ENCODE peak calls at places on chromosome 13, in five cellular contexts. One of them, this sample, is unnamed.

GRCh38 chr13:32446220-32446619 is 18.3 kb upstream of the N4BP2L1 start:
- DNase-seq in GM12865: no peak
- DNase-seq in heart left ventricle: no peak
- DNase-seq in EH: no peak
- DNase-seq in stimulated activated CD4-positive, alpha-beta T cell treated with anti-CD3 and anti-CD28 coated beads, Interleukin-2, amount 100 ng/mL, for 48 hours: no peak
- DNase-seq in this sample: no peak

GRCh38 chr13:24982333-24982999 is 113.5 kb upstream of the PABPC3 start:
- DNase-seq in GM12865: no peak
- DNase-seq in heart left ventricle: no peak
- DNase-seq in EH: no peak
- DNase-seq in stimulated activated CD4-positive, alpha-beta T cell treated with anti-CD3 and anti-CD28 coated beads, Interleukin-2, amount 100 ng/mL, for 48 hours: no peak
- DNase-seq in this sample: no peak

GRCh38 chr13:98447881-98448641 is 128.8 kb downstream of the STK24 start:
- DNase-seq in GM12865: peak
- DNase-seq in heart left ventricle: no peak
- DNase-seq in EH: peak
- DNase-seq in stimulated activated CD4-positive, alpha-beta T cell treated with anti-CD3 and anti-CD28 coated beads, Interleukin-2, amount 100 ng/mL, for 48 hours: peak
- DNase-seq in this sample: peak

GRCh38 chr13:32211788-32212187 is 103.4 kb downstream of the ZAR1L start:
- DNase-seq in GM12865: no peak
- DNase-seq in heart left ventricle: no peak
- DNase-seq in EH: peak
- DNase-seq in stimulated activated CD4-positive, alpha-beta T cell treated with anti-CD3 and anti-CD28 coated beads, Interleukin-2, amount 100 ng/mL, for 48 hours: no peak
- DNase-seq in this sample: no peak

GRCh38 chr13:27583645-27584044 is 36.7 kb downstream of the LNX2 start:
- DNase-seq in GM12865: no peak
- DNase-seq in heart left ventricle: no peak
- DNase-seq in EH: peak
- DNase-seq in stimulated activated CD4-positive, alpha-beta T cell treated with anti-CD3 and anti-CD28 coated beads, Interleukin-2, amount 100 ng/mL, for 48 hours: no peak
- DNase-seq in this sample: no peak

GRCh38 chr13:38348890-38349289 is 761 bp upstream of the UFM1 start:
- DNase-seq in GM12865: peak
- DNase-seq in heart left ventricle: no peak
- DNase-seq in EH: peak
- DNase-seq in stimulated activated CD4-positive, alpha-beta T cell treated with anti-CD3 and anti-CD28 coated beads, Interleukin-2, amount 100 ng/mL, for 48 hours: peak
- DNase-seq in this sample: peak

GRCh38 chr13:41008349-41008980 is 10.7 kb downstream of the ELF1 start:
- DNase-seq in GM12865: peak
- DNase-seq in heart left ventricle: no peak
- DNase-seq in EH: peak
- DNase-seq in stimulated activated CD4-positive, alpha-beta T cell treated with anti-CD3 and anti-CD28 coated beads, Interleukin-2, amount 100 ng/mL, for 48 hours: no peak
- DNase-seq in this sample: no peak

GRCh38 chr13:109275848-109276247 is 510.5 kb downstream of the IRS2 start:
- DNase-seq in GM12865: no peak
- DNase-seq in heart left ventricle: no peak
- DNase-seq in EH: no peak
- DNase-seq in stimulated activated CD4-positive, alpha-beta T cell treated with anti-CD3 and anti-CD28 coated beads, Interleukin-2, amount 100 ng/mL, for 48 hours: no peak
- DNase-seq in this sample: no peak

GRCh38 chr13:79457948-79458347 is 23.0 kb upstream of the NDFIP2 start:
- DNase-seq in GM12865: no peak
- DNase-seq in heart left ventricle: no peak
- DNase-seq in EH: peak
- DNase-seq in stimulated activated CD4-positive, alpha-beta T cell treated with anti-CD3 and anti-CD28 coated beads, Interleukin-2, amount 100 ng/mL, for 48 hours: no peak
- DNase-seq in this sample: no peak

GRCh38 chr13:46896346-46897138 is at the start of gene HTR2A:
- DNase-seq in GM12865: peak
- DNase-seq in heart left ventricle: no peak
- DNase-seq in EH: peak
- DNase-seq in stimulated activated CD4-positive, alpha-beta T cell treated with anti-CD3 and anti-CD28 coated beads, Interleukin-2, amount 100 ng/mL, for 48 hours: no peak
- DNase-seq in this sample: peak

GRCh38 chr13:26186141-26186870 is 35.8 kb downstream of the RNF6 start:
- DNase-seq in GM12865: peak
- DNase-seq in heart left ventricle: peak
- DNase-seq in EH: peak
- DNase-seq in stimulated activated CD4-positive, alpha-beta T cell treated with anti-CD3 and anti-CD28 coated beads, Interleukin-2, amount 100 ng/mL, for 48 hours: peak
- DNase-seq in this sample: peak

GRCh38 chr13:48979892-48980291 is 4.2 kb downstream of the FNDC3A start:
- DNase-seq in GM12865: peak
- DNase-seq in heart left ventricle: no peak
- DNase-seq in EH: no peak
- DNase-seq in stimulated activated CD4-positive, alpha-beta T cell treated with anti-CD3 and anti-CD28 coated beads, Interleukin-2, amount 100 ng/mL, for 48 hours: no peak
- DNase-seq in this sample: no peak

GRCh38 chr13:43663474-43664090 is 123.2 kb downstream of the ENOX1 start:
- DNase-seq in GM12865: no peak
- DNase-seq in heart left ventricle: no peak
- DNase-seq in EH: peak
- DNase-seq in stimulated activated CD4-positive, alpha-beta T cell treated with anti-CD3 and anti-CD28 coated beads, Interleukin-2, amount 100 ng/mL, for 48 hours: no peak
- DNase-seq in this sample: no peak

GRCh38 chr13:40682449-40683240 is 16.2 kb upstream of the FOXO1 start:
- DNase-seq in GM12865: peak
- DNase-seq in heart left ventricle: no peak
- DNase-seq in EH: peak
- DNase-seq in stimulated activated CD4-positive, alpha-beta T cell treated with anti-CD3 and anti-CD28 coated beads, Interleukin-2, amount 100 ng/mL, for 48 hours: no peak
- DNase-seq in this sample: no peak

GRCh38 chr13:50909605-50910482 is at the start of gene RNASEH2B:
- DNase-seq in GM12865: peak
- DNase-seq in heart left ventricle: peak
- DNase-seq in EH: peak
- DNase-seq in stimulated activated CD4-positive, alpha-beta T cell treated with anti-CD3 and anti-CD28 coated beads, Interleukin-2, amount 100 ng/mL, for 48 hours: peak
- DNase-seq in this sample: peak

GRCh38 chr13:90872491-90873025 is 474.9 kb upstream of the MIR17HG start:
- DNase-seq in GM12865: no peak
- DNase-seq in heart left ventricle: no peak
- DNase-seq in EH: no peak
- DNase-seq in stimulated activated CD4-positive, alpha-beta T cell treated with anti-CD3 and anti-CD28 coated beads, Interleukin-2, amount 100 ng/mL, for 48 hours: no peak
- DNase-seq in this sample: no peak

GRCh38 chr13:28636078-28636477 is 22.9 kb upstream of the POMP start:
- DNase-seq in GM12865: no peak
- DNase-seq in heart left ventricle: no peak
- DNase-seq in EH: peak
- DNase-seq in stimulated activated CD4-positive, alpha-beta T cell treated with anti-CD3 and anti-CD28 coated beads, Interleukin-2, amount 100 ng/mL, for 48 hours: no peak
- DNase-seq in this sample: no peak

GRCh38 chr13:109323338-109323737 is 463.0 kb downstream of the IRS2 start:
- DNase-seq in GM12865: no peak
- DNase-seq in heart left ventricle: no peak
- DNase-seq in EH: no peak
- DNase-seq in stimulated activated CD4-positive, alpha-beta T cell treated with anti-CD3 and anti-CD28 coated beads, Interleukin-2, amount 100 ng/mL, for 48 hours: no peak
- DNase-seq in this sample: no peak

GRCh38 chr13:114068723-114069322 is 63.6 kb downstream of the RASA3 start:
- DNase-seq in GM12865: no peak
- DNase-seq in heart left ventricle: peak
- DNase-seq in EH: peak
- DNase-seq in stimulated activated CD4-positive, alpha-beta T cell treated with anti-CD3 and anti-CD28 coated beads, Interleukin-2, amount 100 ng/mL, for 48 hours: no peak
- DNase-seq in this sample: no peak

This sample was measured in testis.